ENCODE peak calls at places on chromosomes 13 and 19, in ten cellular contexts. F is IMR-90, N is lower leg skin, Q is tibial nerve, K is Peyer's patch, I is sigmoid colon, J is body of pancreas, U is ovary, L is right lobe of liver, R is endothelial cell of umbilical vein. X is an unnamed sample.

GRCh38 chr13:77749481-77749880 is 52.0 kb downstream of the SLAIN1 start:
- DNase-seq in N (no peak), J (no peak), K (no peak), U (no peak), I (no peak), R (peak), L (no peak), F (no peak), Q (no peak), X (no peak)

GRCh38 chr19:2488942-2489731 is 13.2 kb downstream of the GADD45B start:
- DNase-seq in N (no peak), R (peak), U (peak), J (peak), L (peak), I (no peak), Q (no peak), K (no peak), F (no peak), X (no peak)

GRCh38 chr19:9850235-9850959 is 15.3 kb downstream of the PIN1 start:
- DNase-seq in J (peak), Q (no peak), L (no peak), F (no peak), K (no peak), I (no peak), U (no peak), R (no peak), N (no peak), X (no peak)

GRCh38 chr13:73223372-73223781 is 164.6 kb downstream of the KLF5 start:
- DNase-seq in L (no peak), Q (no peak), R (no peak), I (no peak), K (no peak), N (no peak), U (no peak), F (no peak), J (no peak), X (no peak)

GRCh38 chr19:34577531-34578101 is 96.1 kb downstream of the WTIP start:
- DNase-seq in U (no peak), R (no peak), J (no peak), N (no peak), F (no peak), K (no peak), I (no peak), Q (no peak), L (no peak), X (no peak)

GRCh38 chr13:60369242-60369641 is 27.8 kb upstream of the TDRD3 start:
- DNase-seq in R (no peak), L (no peak), I (no peak), U (no peak), F (peak), J (no peak), Q (no peak), N (no peak), K (no peak), X (no peak)

GRCh38 chr13:49235856-49236431 is 11.8 kb upstream of the CDADC1 start:
- DNase-seq in F (no peak), R (no peak), N (no peak), L (no peak), K (no peak), I (no peak), U (no peak), Q (no peak), J (no peak), X (no peak)

GRCh38 chr19:51602189-51602854 is 27.9 kb downstream of the SIGLEC5 start:
- DNase-seq in U (no peak), I (no peak), N (no peak), R (no peak), J (no peak), K (no peak), L (no peak), F (no peak), Q (no peak), X (no peak)

GRCh38 chr19:56601375-56601774 is 6.3 kb downstream of the ZNF71 start:
- DNase-seq in I (no peak), R (no peak), Q (no peak), U (no peak), L (no peak), K (no peak), N (no peak), J (no peak), F (peak), X (peak)

GRCh38 chr13:81498969-81499368 is 1158.0 kb upstream of the SPRY2 start:
- DNase-seq in K (no peak), N (no peak), I (no peak), Q (no peak), J (no peak), U (no peak), L (no peak), R (no peak), F (no peak), X (no peak)

GRCh38 chr13:100208596-100208995 is 119.7 kb downstream of the PCCA start:
- DNase-seq in U (no peak), Q (no peak), I (no peak), R (no peak), J (no peak), L (no peak), K (no peak), N (no peak), F (peak), X (no peak)

GRCh38 chr19:11261902-11262839 is at the start of gene DOCK6:
- DNase-seq in U (peak), I (peak), F (no peak), Q (no peak), K (peak), L (peak), J (peak), N (no peak), R (no peak), X (no peak)

GRCh38 chr19:38842439-38843174 is 7.2 kb downstream of the HNRNPL start:
- DNase-seq in I (no peak), F (no peak), Q (no peak), J (peak), L (no peak), N (no peak), U (no peak), K (peak), R (no peak), X (no peak)

GRCh38 chr13:23960566-23961156 is 63.4 kb upstream of the C1QTNF9B start:
- DNase-seq in N (no peak), F (peak), U (no peak), K (no peak), J (peak), Q (no peak), L (no peak), I (no peak), R (peak), X (no peak)

GRCh38 chr13:68099616-68100015 is 869.5 kb upstream of the PCDH9 start:
- DNase-seq in L (no peak), N (no peak), J (no peak), Q (no peak), K (no peak), I (no peak), F (peak), U (no peak), R (no peak), X (peak)

GRCh38 chr19:6138066-6138465 is 2.6 kb downstream of the ACSBG2 start:
- DNase-seq in L (no peak), R (no peak), F (no peak), N (no peak), Q (no peak), J (no peak), I (no peak), U (no peak), K (no peak), X (no peak)

GRCh38 chr13:112781881-112782361 is 92.1 kb downstream of the ATP11A start:
- DNase-seq in N (no peak), L (no peak), K (no peak), U (no peak), Q (no peak), R (peak), J (peak), I (peak), F (no peak), X (no peak)

GRCh38 chr19:10206226-10206873 is 11.6 kb upstream of the DNMT1 start:
- DNase-seq in I (no peak), J (no peak), K (no peak), F (peak), L (no peak), R (no peak), N (no peak), U (no peak), Q (no peak), X (peak)

GRCh38 chr13:98397221-98397620 is 179.7 kb downstream of the STK24 start:
- DNase-seq in N (no peak), K (no peak), F (peak), Q (no peak), L (no peak), R (peak), I (no peak), U (no peak), J (no peak), X (no peak)

GRCh38 chr19:4584670-4585460 is 25.4 kb upstream of the SEMA6B start:
- DNase-seq in Q (no peak), I (no peak), L (no peak), F (no peak), R (no peak), N (no peak), J (no peak), K (no peak), U (no peak), X (no peak)

GRCh38 chr19:2602391-2603181 is 99.9 kb downstream of the GNG7 start:
- DNase-seq in L (peak), I (peak), R (peak), F (peak), Q (peak), J (peak), K (no peak), N (peak), U (peak), X (peak)

GRCh38 chr19:33295621-33296472 is 6.5 kb downstream of the CEBPA start:
- DNase-seq in F (no peak), U (no peak), R (no peak), I (peak), K (no peak), J (no peak), Q (no peak), L (no peak), N (no peak), X (no peak)

GRCh38 chr13:30114586-30115256 is 192.6 kb downstream of the KATNAL1 start:
- DNase-seq in Q (peak), L (peak), J (peak), N (peak), K (peak), I (peak), F (peak), R (peak), U (peak), X (peak)

GRCh38 chr19:18495204-18495911 is 26.5 kb downstream of the ELL start:
- DNase-seq in R (no peak), J (no peak), K (no peak), I (no peak), N (no peak), L (no peak), F (no peak), Q (no peak), U (no peak), X (no peak)
- TF ChIP-seq POLR2A in R (no peak), J (no peak), K (no peak), I (no peak), N (no peak), L (no peak), F (no peak), Q (no peak), U (no peak), X (no peak)

DNA sequence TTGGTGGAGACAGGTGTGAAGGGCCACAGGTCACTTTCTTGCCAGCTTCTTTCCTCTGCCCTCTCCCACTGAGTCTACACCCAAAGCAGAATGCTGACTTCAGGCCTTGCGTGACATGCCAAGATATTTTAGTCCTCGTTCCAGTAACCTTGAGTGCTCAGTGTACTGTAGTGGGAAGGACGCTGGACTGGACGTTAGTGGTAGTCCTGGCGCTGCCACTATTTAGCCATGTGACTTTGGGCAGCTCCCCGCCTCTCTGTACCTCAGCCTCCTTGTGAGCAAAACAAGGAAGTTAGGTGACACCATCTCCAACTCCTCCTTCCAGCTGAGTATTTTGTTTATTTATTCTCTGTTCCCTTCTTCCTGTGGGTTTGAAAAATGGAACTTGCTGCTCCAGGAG is 86.1 kb downstream of the FRY start:
- DNase-seq in R (no peak), J (peak), U (no peak), K (no peak), N (no peak), Q (no peak), I (no peak), L (no peak), F (peak), X (no peak)
- TF ChIP-seq POLR2A in R (no peak), J (peak), U (no peak), K (no peak), N (no peak), Q (no peak), I (no peak), L (no peak), F (no peak), X (no peak)

GRCh38 chr19:15727724-15728123 is at the start of gene OR10H2:
- DNase-seq in I (no peak), J (no peak), N (no peak), F (no peak), Q (no peak), U (no peak), R (no peak), K (no peak), L (no peak), X (no peak)

GRCh38 chr19:15730538-15730937 is 2.7 kb downstream of the OR10H2 start:
- DNase-seq in L (no peak), N (no peak), U (no peak), J (no peak), I (no peak), F (no peak), Q (no peak), K (no peak), R (no peak), X (no peak)

GRCh38 chr19:15733895-15734294 is 3.9 kb upstream of the OR10H3 start:
- DNase-seq in J (no peak), N (no peak), L (no peak), F (no peak), R (no peak), I (no peak), K (no peak), U (no peak), Q (no peak), X (no peak)

GRCh38 chr19:15737722-15738121 is at the start of gene OR10H3:
- DNase-seq in Q (no peak), L (no peak), J (no peak), K (no peak), F (no peak), R (no peak), I (no peak), U (no peak), N (no peak), X (no peak)

DNA sequence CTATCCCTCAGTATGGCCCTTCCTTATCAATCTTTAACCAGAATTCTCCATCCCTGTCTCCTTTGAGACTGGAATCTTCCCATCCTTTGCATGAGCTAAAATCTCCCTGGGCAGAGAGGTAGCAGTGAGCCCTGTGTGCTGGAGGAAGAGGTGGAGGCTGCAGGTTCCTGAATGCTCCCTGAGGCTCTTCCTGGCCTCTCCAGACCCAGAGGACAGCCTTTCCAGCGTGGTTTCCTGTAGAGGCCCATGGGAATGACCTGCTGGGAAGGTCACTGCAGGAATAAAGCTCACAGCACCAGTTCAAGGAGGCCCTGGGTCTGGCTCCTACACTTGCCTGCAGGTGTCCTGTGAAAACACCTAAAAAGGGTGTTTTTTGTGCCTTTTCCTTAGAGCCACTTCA is 4.6 kb downstream of the OR10H2 start:
- DNase-seq in Q (no peak), J (no peak), F (no peak), N (no peak), U (no peak), I (no peak), R (no peak), K (no peak), L (no peak), X (no peak)
- TF ChIP-seq POLR2A in Q (no peak), J (no peak), F (no peak), N (no peak), U (no peak), I (no peak), R (no peak), K (no peak), L (no peak), X (no peak)

GRCh38 chr19:36378625-36379509 is at the start of gene ZFP14:
- DNase-seq in F (peak), L (peak), J (peak), U (peak), Q (peak), K (peak), R (peak), N (peak), I (peak), X (peak)
- TF ChIP-seq POLR2A in F (no peak), L (peak), J (peak), U (peak), Q (peak), K (peak), R (peak), N (no peak), I (peak), X (peak)

GRCh38 chr13:95301135-95301946 is at the start of gene ABCC4:
- DNase-seq in R (peak), U (peak), I (peak), Q (no peak), L (peak), N (peak), J (peak), F (peak), K (peak), X (peak)
- TF ChIP-seq POLR2A in R (peak), U (no peak), I (no peak), Q (peak), L (peak), N (no peak), J (peak), F (peak), K (no peak), X (peak)